ENCODE peak calls at places on chromosomes 16 and 17, in six cellular contexts. U is posterior cingulate gyrus, F is T1000, K is germinal center, D is GM13977, Q is HEK293T. S is an unnamed sample.

GRCh38 chr17:50440172-50440837 is 14.3 kb downstream of the ACSF2 start:
- DNase-seq in D (no peak), K (no peak), F (no peak), Q (no peak), U (peak; percentile 49), S (no peak)

GRCh38 chr17:78748730-78749317 is 33.2 kb downstream of the CYTH1 start:
- DNase-seq in Q (no peak), F (no peak), U (no peak), K (no peak), D (no peak), S (peak; percentile 55)

GRCh38 chr16:11312718-11313492 is 31.8 kb upstream of the PRM1 start:
- DNase-seq in Q (no peak), F (no peak), U (no peak), D (no peak), K (peak; percentile 24), S (no peak)

GRCh38 chr16:25996052-25996451 is 304.3 kb downstream of the HS3ST4 start:
- DNase-seq in Q (no peak), K (no peak), U (no peak), F (no peak), D (no peak), S (no peak)

GRCh38 chr17:6506679-6507231 is 49.6 kb downstream of the PITPNM3 start:
- DNase-seq in U (peak; percentile 66), Q (no peak), F (no peak), D (no peak), K (no peak), S (no peak)

GRCh38 chr17:330993-331701 is 21.5 kb downstream of the RPH3AL start:
- DNase-seq in D (no peak), Q (no peak), F (no peak), K (no peak), U (peak; percentile 94), S (peak; percentile 62)

GRCh38 chr17:28646039-28646754 is 1.2 kb upstream of the BLTP2 start:
- DNase-seq in F (no peak), K (no peak), D (no peak), U (no peak), Q (no peak), S (no peak)

GRCh38 chr16:85028638-85029412 is 1.2 kb downstream of the KIAA0513 start:
- DNase-seq in F (no peak), Q (no peak), U (peak; percentile 89), D (peak; percentile 54), K (peak; percentile 10), S (peak; percentile 63)

GRCh38 chr17:4498461-4499397 is at the start of gene SPNS2:
- DNase-seq in D (peak; percentile 96), F (no peak), K (peak; percentile 93), Q (peak; percentile 94), U (peak; percentile 98), S (peak; percentile 42)

GRCh38 chr16:49623501-49624266 is 232.2 kb downstream of the ZNF423 start:
- DNase-seq in Q (no peak), D (no peak), K (no peak), U (peak; percentile 52), F (no peak), S (no peak)

GRCh38 chr16:1088295-1089170 is 7.5 kb downstream of the C1QTNF8 start:
- DNase-seq in D (no peak), Q (no peak), U (no peak), K (no peak), F (no peak), S (no peak)

GRCh38 chr17:49996495-49997255 is 1.7 kb upstream of the DLX3 start:
- DNase-seq in D (peak; percentile 80), K (peak; percentile 74), F (peak; percentile 44), Q (peak; percentile 86), U (peak; percentile 91), S (peak; percentile 62)

GRCh38 chr17:47694018-47694817 is at the start of gene TBKBP1:
- DNase-seq in Q (peak; percentile 75), U (peak; percentile 88), F (no peak), K (peak; percentile 47), D (peak; percentile 68), S (peak; percentile 47)

GRCh38 chr17:511001-511690 is 158.5 kb upstream of the RPH3AL start:
- DNase-seq in Q (no peak), D (no peak), K (no peak), F (peak; percentile 31), U (peak; percentile 52), S (peak; percentile 43)

GRCh38 chr16:89453662-89454321 is 36.6 kb downstream of the ANKRD11 start:
- DNase-seq in K (no peak), Q (peak; percentile 41), F (no peak), D (no peak), U (peak; percentile 82), S (no peak)

GRCh38 chr16:16014329-16015224 is 65.2 kb downstream of the ABCC1 start:
- DNase-seq in U (peak; percentile 69), D (no peak), Q (no peak), F (no peak), K (no peak), S (peak; percentile 41)

GRCh38 chr16:66470556-66470955 is 43.5 kb downstream of the BEAN1 start:
- DNase-seq in K (no peak), D (no peak), U (no peak), Q (no peak), F (no peak), S (no peak)

GRCh38 chr17:36923814-36924221 is 13.5 kb upstream of the LHX1 start:
- DNase-seq in K (no peak), Q (no peak), F (no peak), U (peak; percentile 40), D (no peak), S (no peak)

GRCh38 chr16:57667526-57668258 is 414 bp upstream of the ADGRG3 start:
- DNase-seq in D (no peak), K (no peak), Q (no peak), U (no peak), F (no peak), S (no peak)

GRCh38 chr16:74305978-74306784 is 9.6 kb downstream of the PSMD7 start:
- DNase-seq in K (no peak), U (no peak), Q (no peak), D (no peak), F (no peak), S (no peak)

GRCh38 chr17:9237661-9238301 is 216.5 kb downstream of the NTN1 start:
- DNase-seq in Q (no peak), U (peak; percentile 67), K (no peak), F (no peak), D (no peak), S (no peak)

GRCh38 chr16:57809276-57809793 is 7.0 kb upstream of the KIFC3 start:
- DNase-seq in Q (no peak), U (no peak), F (no peak), K (no peak), D (no peak), S (no peak)

GRCh38 chr16:14291941-14292825 is 221.1 kb downstream of the MRTFB start:
- DNase-seq in Q (no peak), K (no peak), U (no peak), D (peak; percentile 2), F (no peak), S (no peak)

GRCh38 chr17:76755285-76755684 is 17.4 kb downstream of the MFSD11 start:
- DNase-seq in F (no peak), D (no peak), Q (no peak), U (no peak), K (no peak), S (no peak)

GRCh38 chr16:1060416-1061340 is 11.9 kb upstream of the SSTR5 start:
- DNase-seq in Q (no peak), U (no peak), F (no peak), K (no peak), D (no peak), S (no peak)

GRCh38 chr16:58426960-58427359 is 34.7 kb downstream of the GINS3 start:
- DNase-seq in U (no peak), Q (no peak), D (no peak), F (no peak), K (no peak), S (no peak)

GRCh38 chr17:56593073-56593740 is at the start of gene NOG:
- DNase-seq in Q (peak; percentile 45), F (peak; percentile 41), D (peak; percentile 52), U (peak; percentile 89), K (peak; percentile 36), S (peak; percentile 16)

GRCh38 chr16:63876096-63876495 is 1245.8 kb downstream of the CDH11 start:
- DNase-seq in U (no peak), F (no peak), Q (no peak), K (no peak), D (no peak), S (no peak)